ENCODE peak calls at places on chromosomes 4 and X, in eight cellular contexts. A, B, Y, W, S, R, P and D are unnamed samples.

GRCh38 chr4:2806392-2807355 is 13.8 kb downstream of the SH3BP2 start:
- DNase-seq in A (peak), B (peak), Y (no peak), W (no peak), S (no peak), R (peak), P (peak), D (no peak)

GRCh38 chr4:101264993-101265815 is 82.1 kb downstream of the PPP3CA start:
- DNase-seq in A (no peak), B (no peak), Y (no peak), W (no peak), S (no peak), R (no peak), P (no peak), D (no peak)

GRCh38 chrX:27598312-27598711 is 8.2 kb downstream of the DCAF8L2 start:
- DNase-seq in A (no peak), B (peak), Y (no peak), W (no peak), S (no peak), R (no peak), P (no peak), D (peak)

GRCh38 chr4:5705672-5706310 is 2.6 kb downstream of the EVC2 start:
- DNase-seq in A (no peak), B (peak), Y (no peak), W (no peak), S (no peak), R (no peak), P (no peak), D (peak)

GRCh38 chr4:150862829-150863228 is 152.3 kb downstream of the LRBA start:
- DNase-seq in A (no peak), B (no peak), Y (no peak), W (no peak), S (no peak), R (no peak), P (no peak), D (no peak)

GRCh38 chr4:177239878-177240277 is 69.8 kb upstream of the NEIL3 start:
- DNase-seq in A (no peak), B (no peak), Y (no peak), W (no peak), S (no peak), R (no peak), P (peak), D (no peak)

GRCh38 chr4:77358315-77358928 is 201.4 kb downstream of the CCNG2 start:
- DNase-seq in A (no peak), B (peak), Y (peak), W (no peak), S (no peak), R (no peak), P (peak), D (peak)

GRCh38 chr4:151408380-151408629 is 671 bp upstream of the FHIP1A start:
- DNase-seq in A (no peak), B (no peak), Y (no peak), W (no peak), S (peak), R (no peak), P (no peak), D (no peak)

GRCh38 chr4:106340774-106341173 is 24.4 kb downstream of the AIMP1 start:
- DNase-seq in A (no peak), B (no peak), Y (no peak), W (no peak), S (no peak), R (no peak), P (no peak), D (no peak)

GRCh38 chr4:145538636-145539035 is 57.0 kb downstream of the SMAD1 start:
- DNase-seq in A (no peak), B (no peak), Y (no peak), W (no peak), S (no peak), R (no peak), P (no peak), D (no peak)
- TF ChIP-seq POLR2A in A (no peak), B (no peak), Y (no peak), W (no peak), S (no peak), R (no peak), P (no peak), D (no peak)

GRCh38 chr4:4541661-4542570 is at the start of gene STX18:
- DNase-seq in A (peak), B (peak), Y (peak), W (peak), S (peak), R (peak), P (peak), D (peak)
- TF ChIP-seq POLR2A in A (peak), B (no peak), Y (peak), W (peak), S (no peak), R (no peak), P (peak), D (peak)

DNA sequence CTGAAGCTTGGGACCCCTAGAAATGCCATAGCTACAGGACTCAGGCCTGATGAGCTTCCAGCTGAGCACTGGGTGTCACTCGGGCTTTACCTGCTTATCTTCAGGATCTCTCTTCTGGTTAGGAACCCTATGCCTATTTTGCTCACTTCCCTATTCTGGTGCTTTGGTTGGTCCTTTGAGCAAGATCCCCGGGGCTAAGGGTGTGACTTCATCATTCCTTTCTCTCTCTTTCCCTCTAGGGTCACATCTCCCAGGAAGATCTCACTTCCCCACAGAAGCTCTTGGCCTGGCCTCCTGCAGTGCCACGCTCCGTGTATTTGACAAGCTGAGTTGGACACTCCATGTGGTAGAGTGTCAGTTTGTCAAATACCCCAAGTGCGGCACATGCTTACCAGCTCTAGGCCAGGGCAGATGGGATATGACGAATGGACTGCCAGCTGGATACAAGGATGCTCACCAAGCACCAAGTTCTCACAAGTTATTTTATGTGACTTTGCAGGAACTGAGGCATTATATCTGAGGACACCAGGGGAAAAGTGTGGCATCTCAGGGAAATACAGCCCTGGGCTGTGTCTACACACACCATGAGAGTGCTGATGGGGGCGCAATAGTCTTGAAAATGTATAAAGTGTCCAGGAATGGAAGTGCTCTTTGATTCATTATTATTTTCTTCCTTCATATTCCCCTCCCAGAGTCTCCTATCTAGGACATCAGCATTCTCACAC is 21.1 kb downstream of the VSIG4 start:
- DNase-seq in A (no peak), B (no peak), Y (no peak), W (no peak), S (no peak), R (no peak), P (no peak), D (peak)
- TF ChIP-seq POLR2A in A (no peak), B (no peak), Y (no peak), W (no peak), S (no peak), R (no peak), P (no peak), D (no peak)

GRCh38 chrX:12824944-12825343 is 33.7 kb downstream of the PRPS2 start:
- DNase-seq in A (no peak), B (no peak), Y (no peak), W (no peak), S (no peak), R (no peak), P (no peak), D (no peak)
- TF ChIP-seq POLR2A in A (no peak), B (no peak), Y (no peak), W (no peak), S (no peak), R (no peak), P (no peak), D (no peak)

GRCh38 chrX:155026727-155027508 is at the start of gene FUNDC2:
- DNase-seq in A (peak), B (peak), Y (peak), W (peak), S (peak), R (peak), P (peak), D (peak)

GRCh38 chrX:155026420-155026726 is 271 bp upstream of the FUNDC2 start:
- DNase-seq in A (no peak), B (no peak), Y (no peak), W (no peak), S (no peak), R (no peak), P (no peak), D (no peak)

GRCh38 chrX:155020591-155020990 is 1.9 kb downstream of the F8 start:
- DNase-seq in A (no peak), B (no peak), Y (no peak), W (no peak), S (no peak), R (no peak), P (no peak), D (no peak)

GRCh38 chrX:155023907-155024833 is 1.6 kb upstream of the F8 start:
- DNase-seq in A (no peak), B (no peak), Y (no peak), W (no peak), S (no peak), R (no peak), P (no peak), D (peak)

DNA sequence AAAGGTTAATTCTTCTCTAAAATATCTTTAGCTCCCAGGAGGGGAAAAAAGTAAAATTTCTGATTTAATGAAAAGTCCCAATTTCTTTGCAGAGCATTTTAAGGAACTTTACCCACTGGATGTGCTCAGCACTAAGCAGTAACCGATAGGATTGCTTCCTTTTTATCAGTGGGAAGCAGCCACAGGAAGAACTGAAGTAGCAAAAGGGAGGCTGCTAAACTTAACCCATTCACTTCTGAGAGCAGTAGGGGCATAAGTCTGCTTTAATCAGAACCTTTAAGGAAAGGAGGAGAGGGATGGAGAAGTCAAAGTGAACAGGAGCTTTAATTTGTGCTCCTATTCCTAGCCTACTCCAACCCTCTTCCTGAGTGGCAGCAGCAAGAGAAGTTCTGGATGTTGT is at the start of gene F8:
- DNase-seq in A (no peak), B (no peak), Y (no peak), W (no peak), S (no peak), R (no peak), P (no peak), D (no peak)
- TF ChIP-seq POLR2A in A (no peak), B (no peak), Y (no peak), W (no peak), S (no peak), R (no peak), P (no peak), D (no peak)

DNA sequence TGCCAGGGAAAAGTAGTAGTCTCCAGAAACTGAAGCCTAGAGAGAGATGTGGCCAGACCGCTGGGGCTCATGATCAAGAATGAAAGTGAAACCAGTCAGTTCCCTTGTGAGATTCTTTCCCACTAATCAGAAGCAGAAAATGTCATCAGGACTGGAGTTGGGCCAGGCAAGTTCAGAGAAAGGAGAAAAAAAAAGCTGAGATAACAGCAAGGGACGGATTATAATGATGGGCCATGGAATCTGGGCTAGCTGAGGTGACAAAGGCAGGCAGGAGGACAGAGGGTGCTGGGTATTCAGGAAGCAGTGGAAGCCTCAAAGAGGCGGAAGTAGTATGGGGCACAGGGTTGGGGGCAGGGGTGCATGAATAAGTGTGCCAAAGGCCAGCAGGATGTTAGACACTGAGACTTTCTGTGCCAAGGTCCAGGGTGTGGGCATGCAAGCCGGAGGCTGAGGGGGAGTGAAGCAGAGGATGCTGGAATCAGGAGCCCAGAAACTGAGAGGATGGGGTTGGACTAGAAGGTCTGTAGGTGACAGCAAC is 2.5 kb downstream of the CXorf38 start:
- DNase-seq in A (peak), B (peak), Y (no peak), W (no peak), S (no peak), R (peak), P (peak), D (peak)
- TF ChIP-seq POLR2A in A (no peak), B (no peak), Y (no peak), W (no peak), S (no peak), R (no peak), P (no peak), D (no peak)

DNA sequence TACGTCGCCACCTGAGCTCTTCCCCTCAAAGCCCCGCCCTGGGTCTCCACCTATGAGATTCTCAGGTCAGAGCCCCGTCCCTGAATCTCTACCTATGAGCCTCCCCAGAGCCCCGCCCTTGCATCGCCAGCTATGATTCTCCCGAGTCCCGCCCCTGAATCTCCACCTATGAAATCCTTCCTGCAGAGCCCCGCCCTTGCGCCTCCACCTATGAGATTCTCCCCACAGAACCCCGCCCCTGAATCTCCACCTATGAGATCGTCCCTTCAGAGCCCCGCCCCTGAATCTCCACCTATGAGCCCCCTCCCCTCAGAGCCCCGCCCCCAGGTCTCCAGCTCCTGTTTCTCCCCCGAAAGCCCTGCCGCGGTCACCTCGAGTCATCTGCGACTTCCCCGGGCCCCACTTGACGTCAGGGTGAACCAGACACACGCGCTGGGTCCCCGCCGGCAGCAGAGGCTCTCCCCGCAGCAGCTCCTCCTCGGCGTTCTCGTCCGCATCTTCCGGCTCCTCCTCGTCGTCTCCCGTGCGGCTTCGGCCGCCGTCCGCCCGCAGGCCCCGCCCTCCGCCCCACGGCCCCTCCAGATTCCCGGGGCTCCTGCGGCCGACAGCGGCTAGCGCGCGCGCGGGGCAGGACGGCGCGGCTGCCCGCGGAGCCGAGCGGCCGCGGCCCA is 393 bp downstream of the GTPBP6 start:
- DNase-seq in A (peak), B (peak), Y (peak), W (peak), S (peak), R (peak), P (peak), D (no peak)
- TF ChIP-seq POLR2A in A (peak), B (no peak), Y (peak), W (peak), S (no peak), R (no peak), P (peak), D (no peak)

DNA sequence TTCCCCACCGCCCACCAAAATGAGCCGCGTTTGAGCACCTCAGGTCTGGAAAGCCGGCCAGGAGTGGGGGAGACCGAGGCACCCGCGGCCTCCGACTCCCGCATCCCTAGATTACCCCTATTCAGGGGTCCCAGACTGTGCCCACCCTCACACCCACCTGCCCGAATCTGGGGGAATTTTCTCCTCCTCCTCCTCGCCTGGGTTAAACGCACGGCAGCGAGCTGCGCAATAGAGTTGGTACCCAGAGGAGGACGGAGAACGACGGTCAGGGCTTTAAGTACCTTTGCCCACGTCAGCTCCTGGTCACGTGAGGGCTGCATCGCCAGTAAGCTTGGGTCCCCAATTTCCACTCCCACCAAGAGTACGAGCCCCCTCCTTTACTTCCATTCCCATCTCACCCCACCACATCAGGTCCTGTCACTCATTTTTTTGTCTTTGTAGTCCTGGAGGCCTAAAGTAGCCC is at the start of gene ARMCX2:
- DNase-seq in A (peak), B (peak), Y (no peak), W (no peak), S (peak), R (peak), P (peak), D (no peak)
- TF ChIP-seq POLR2A in A (peak), B (peak), Y (no peak), W (peak), S (peak), R (no peak), P (peak), D (no peak)

DNA sequence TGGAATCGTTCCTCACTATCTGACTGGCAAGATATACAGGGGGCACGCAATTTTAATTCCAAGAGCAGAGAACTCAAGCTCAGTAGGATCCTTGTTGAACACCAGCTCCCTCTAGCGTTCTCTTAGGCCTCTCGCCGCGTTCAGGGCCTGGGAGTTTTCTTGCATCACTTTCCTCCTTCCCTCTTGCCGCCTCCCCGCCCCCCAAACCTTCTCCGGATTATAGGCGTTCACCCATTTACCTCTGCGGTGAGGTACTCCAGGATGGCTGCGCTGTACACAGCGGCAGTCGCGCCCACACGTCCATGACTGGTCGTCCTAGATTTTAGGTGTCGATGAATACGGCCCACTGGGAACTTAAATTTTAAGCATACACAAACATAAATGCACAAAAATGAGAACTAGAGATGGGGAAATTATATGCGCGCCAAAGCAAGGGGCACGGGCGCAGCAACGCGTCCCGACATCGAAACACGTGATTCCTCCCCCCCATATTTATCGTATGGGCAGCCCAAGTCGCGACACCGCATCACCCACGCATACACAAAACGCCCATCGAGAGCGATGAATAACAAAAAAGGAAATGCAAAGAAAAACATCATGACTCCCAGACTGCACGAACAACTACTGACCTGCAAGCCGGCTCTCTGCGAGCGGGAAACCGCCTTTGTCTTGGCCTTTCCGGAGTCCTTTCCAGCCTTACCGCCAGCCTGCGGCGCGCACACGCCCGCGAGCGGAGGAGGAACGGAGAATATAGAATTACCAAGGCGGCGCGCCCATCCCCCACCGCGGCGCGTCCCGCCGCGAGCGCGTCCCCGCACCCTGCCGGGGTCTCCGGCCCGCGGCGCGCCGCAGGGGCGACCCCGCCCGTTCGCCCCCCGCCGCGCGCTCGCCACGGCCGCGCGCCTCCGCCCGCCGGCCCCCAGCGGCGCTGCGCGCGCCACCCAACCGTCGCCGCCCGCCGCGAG is 759 bp downstream of the H2AZ1 start:
- DNase-seq in A (peak), B (peak), Y (peak), W (peak), S (peak), R (peak), P (peak), D (peak)
- TF ChIP-seq POLR2A in A (peak), B (no peak), Y (peak), W (no peak), S (peak), R (no peak), P (no peak), D (peak)

DNA sequence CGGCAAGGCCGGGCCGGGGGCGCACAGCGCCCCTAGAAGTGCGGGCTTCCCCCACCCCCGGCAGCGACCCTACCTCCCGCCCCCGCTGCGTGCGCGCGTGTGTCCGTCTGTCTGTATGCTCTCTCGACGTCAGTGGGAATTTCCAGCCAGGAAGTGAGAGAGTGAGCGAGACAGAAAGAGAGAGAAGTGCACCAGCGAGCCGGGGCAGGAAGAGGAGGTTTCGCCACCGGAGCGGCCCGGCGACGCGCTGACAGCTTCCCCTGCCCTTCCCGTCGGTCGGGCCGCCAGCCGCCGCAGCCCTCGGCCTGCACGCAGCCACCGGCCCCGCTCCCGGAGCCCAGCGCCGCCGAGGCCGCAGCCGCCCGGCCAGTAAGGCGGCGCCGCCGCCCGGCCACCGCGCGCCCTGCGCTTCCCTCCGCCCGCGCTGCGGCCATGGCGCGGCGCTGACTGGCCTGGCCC is at the start of gene NFKB1:
- DNase-seq in A (peak), B (peak), Y (no peak), W (peak), S (peak), R (peak), P (peak), D (peak)
- TF ChIP-seq POLR2A in A (no peak), B (no peak), Y (peak), W (no peak), S (no peak), R (no peak), P (peak), D (no peak)